ENCODE peak calls at places on chromosomes 2 and 18, in five cellular contexts. O is heart left ventricle, W is uterus, X is IMR-90, C is K562. R is an unnamed sample. For H3K36me3, the result is how much of the 10 kb centered on the place peaks cover.

GRCh38 chr18:67104700-67105284 is 411.7 kb downstream of the DSEL start:
- DNase-seq in X (peak), W (no peak), O (peak), C (peak), R (no peak)

GRCh38 chr18:49251451-49251850 is 209.0 kb downstream of the DYM start:
- DNase-seq in W (no peak), C (no peak), O (no peak), X (no peak), R (no peak)

GRCh38 chr2:145743016-145743415 is 1223.1 kb upstream of the ZEB2 start:
- DNase-seq in O (no peak), X (no peak), W (no peak), C (no peak), R (no peak)

GRCh38 chr2:56299166-56299806 is 115.5 kb downstream of the CCDC85A start:
- DNase-seq in W (no peak), O (no peak), C (no peak), X (no peak), R (no peak)

GRCh38 chr18:26017929-26018328 is 72.5 kb downstream of the SS18 start:
- DNase-seq in W (no peak), X (no peak), O (no peak), C (no peak), R (no peak)

GRCh38 chr2:240946046-240946445 is 39.9 kb downstream of the CROCC2 start:
- DNase-seq in O (no peak), C (no peak), X (no peak), W (no peak), R (no peak)

GRCh38 chr2:70805987-70806386 is 14.4 kb downstream of the CLEC4F start:
- DNase-seq in O (no peak), W (no peak), X (no peak), C (no peak), R (no peak)

GRCh38 chr2:19238440-19238839 is 120.0 kb downstream of the OSR1 start:
- DNase-seq in C (no peak), W (no peak), X (peak), O (no peak), R (no peak)

GRCh38 chr2:223386984-223387383 is 215.2 kb downstream of the SCG2 start:
- DNase-seq in W (no peak), C (no peak), O (no peak), X (no peak), R (no peak)

GRCh38 chr18:13235981-13236380 is 17.4 kb downstream of the LDLRAD4 start:
- DNase-seq in W (peak), X (no peak), O (peak), C (no peak), R (no peak)

GRCh38 chr2:150486539-150487484 is 655 bp downstream of the RND3 start:
- DNase-seq in O (peak), C (no peak), X (peak), W (peak), R (no peak)

GRCh38 chr2:64330691-64331429 is 123.1 kb upstream of the LGALSL start:
- DNase-seq in W (peak), X (peak), O (peak), C (peak), R (peak)

GRCh38 chr18:69968073-69968472 is 20.4 kb upstream of the CD226 start:
- DNase-seq in O (no peak), W (no peak), X (no peak), C (no peak), R (no peak)

GRCh38 chr18:26547302-26548143 is 830 bp downstream of the KCTD1 start:
- DNase-seq in W (peak), O (peak), X (peak), C (no peak), R (peak)

GRCh38 chr2:96502891-96503636 is 2.1 kb downstream of the NEURL3 start:
- DNase-seq in X (no peak), C (no peak), W (no peak), O (no peak), R (peak)

GRCh38 chr18:32770651-32771168 is 2.1 kb downstream of the KLHL14 start:
- DNase-seq in X (no peak), O (no peak), C (no peak), W (no peak), R (no peak)

GRCh38 chr18:73774836-73775509 is 372.7 kb downstream of the FBXO15 start:
- DNase-seq in O (peak), C (no peak), W (no peak), X (no peak), R (peak)

GRCh38 chr2:98909381-98910211 is 26.4 kb downstream of the CRACDL start:
- DNase-seq in W (no peak), O (peak), C (no peak), X (peak), R (peak)

GRCh38 chr2:193461431-193461946 is 1266.8 kb upstream of the TMEFF2 start:
- DNase-seq in W (no peak), C (no peak), O (no peak), X (no peak), R (no peak)

GRCh38 chr2:156465573-156465972 is 29.4 kb downstream of the GPD2 start:
- DNase-seq in W (no peak), C (no peak), O (no peak), X (no peak), R (no peak)

GRCh38 chr2:143736904-143737303 is 607.7 kb downstream of the ARHGAP15 start:
- DNase-seq in W (no peak), X (no peak), O (no peak), C (no peak), R (no peak)

GRCh38 chr2:203802277-203803045 is 65.1 kb upstream of the CTLA4 start:
- DNase-seq in W (no peak), C (no peak), X (peak), O (no peak), R (no peak)

GRCh38 chr2:18219676-18220075 is 340.8 kb downstream of the RDH14 start:
- DNase-seq in C (no peak), W (no peak), X (peak), O (no peak), R (no peak)

GRCh38 chr2:54240515-54241219 is 15.4 kb downstream of the TSPYL6 start:
- DNase-seq in C (no peak), W (no peak), X (peak), O (no peak), R (no peak)

GRCh38 chr2:237471457-237472186 is 15.4 kb upstream of the MLPH start:
- DNase-seq in C (peak), W (no peak), X (peak), O (no peak), R (no peak)

GRCh38 chr2:66789741-66790140 is 354.8 kb downstream of the MEIS1 start:
- DNase-seq in C (no peak), W (no peak), O (no peak), X (peak), R (no peak)

GRCh38 chr2:18232731-18233438 is 327.6 kb downstream of the RDH14 start:
- DNase-seq in C (no peak), X (peak), W (no peak), O (no peak), R (no peak)

GRCh38 chr2:102518170-102518569 is 45.1 kb downstream of the SLC9A4 start:
- DNase-seq in W (no peak), C (no peak), X (no peak), O (no peak), R (no peak)

GRCh38 chr18:9701604-9702324 is 6.3 kb upstream of the RAB31 start:
- DNase-seq in O (no peak), X (no peak), C (no peak), W (no peak), R (no peak)

GRCh38 chr2:198700330-198700729 is 757.4 kb downstream of the SATB2 start:
- DNase-seq in O (no peak), C (no peak), X (no peak), W (no peak), R (no peak)

GRCh38 chr2:13193900-13194299 is 477.2 kb downstream of the TRIB2 start:
- DNase-seq in X (peak), W (no peak), C (no peak), O (no peak), R (no peak)

GRCh38 chr2:212940816-212941215 is 210.6 kb downstream of the IKZF2 start:
- DNase-seq in W (no peak), X (peak), O (peak), C (no peak), R (no peak)

GRCh38 chr18:69784840-69785239 is 162.8 kb downstream of the CD226 start:
- DNase-seq in X (no peak), O (no peak), W (no peak), C (no peak), R (no peak)

GRCh38 chr18:45890606-45891005 is 65.1 kb downstream of the SIGLEC15 start:
- DNase-seq in W (no peak), O (no peak), X (no peak), C (no peak), R (no peak)

GRCh38 chr18:34659579-34660517 is 50.2 kb upstream of the DTNA start:
- DNase-seq in W (peak), X (peak), C (no peak), O (peak), R (no peak)
- TF ChIP-seq POLR2A in W (no peak), X (no peak), C (no peak), O (no peak), R (no peak)

DNA sequence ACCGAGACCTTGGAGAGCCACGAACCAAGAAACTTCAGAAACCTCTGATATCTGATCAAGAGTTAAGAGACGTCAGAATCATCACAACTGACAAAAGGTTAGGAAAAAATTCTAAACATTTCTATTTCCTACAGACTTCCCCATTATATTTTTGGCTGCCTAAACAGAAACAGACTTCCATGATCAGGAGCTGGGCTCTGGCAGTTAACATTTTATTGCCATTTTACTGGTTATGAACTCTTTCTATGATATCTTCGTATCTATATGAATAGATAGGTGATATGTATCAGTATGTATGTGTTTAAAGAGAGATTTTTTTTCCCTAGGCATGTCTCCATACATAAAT is 31.1 kb upstream of the PPP1R1C start:
- DNase-seq in O (no peak), W (no peak), X (peak), C (no peak), R (no peak)
- H3K4me3 ChIP-seq in O (peak), W (no peak), X (no peak), C (peak), R (peak)

GRCh38 chr2:3534251-3534814 is 15.0 kb upstream of the ADI1 start:
- DNase-seq in O (no peak), X (no peak), W (no peak), C (no peak), R (no peak)

GRCh38 chr2:3535794-3536681 is 16.7 kb upstream of the ADI1 start:
- DNase-seq in X (peak), O (peak), W (peak), C (peak), R (no peak)

GRCh38 chr2:3539836-3540235 is 18.3 kb downstream of the RNASEH1 start:
- DNase-seq in O (no peak), X (no peak), W (no peak), C (peak), R (no peak)

GRCh38 chr2:3535467-3535793 is 16.1 kb upstream of the ADI1 start:
- DNase-seq in C (no peak), O (no peak), W (no peak), X (no peak), R (no peak)

GRCh38 chr2:3536682-3537632 is 17.6 kb upstream of the ADI1 start:
- DNase-seq in C (peak), W (peak), X (peak), O (peak), R (no peak)
- H3K36me3 ChIP-seq in C (under half), W (under half), X (under half), O (under half), R (under half)

GRCh38 chr2:37156857-37157714 is at the start of gene EIF2AK2:
- DNase-seq in O (peak), X (peak), W (peak), C (peak), R (no peak)
- TF ChIP-seq POLR2A in O (no peak), X (no peak), W (peak), C (peak), R (no peak)

DNA sequence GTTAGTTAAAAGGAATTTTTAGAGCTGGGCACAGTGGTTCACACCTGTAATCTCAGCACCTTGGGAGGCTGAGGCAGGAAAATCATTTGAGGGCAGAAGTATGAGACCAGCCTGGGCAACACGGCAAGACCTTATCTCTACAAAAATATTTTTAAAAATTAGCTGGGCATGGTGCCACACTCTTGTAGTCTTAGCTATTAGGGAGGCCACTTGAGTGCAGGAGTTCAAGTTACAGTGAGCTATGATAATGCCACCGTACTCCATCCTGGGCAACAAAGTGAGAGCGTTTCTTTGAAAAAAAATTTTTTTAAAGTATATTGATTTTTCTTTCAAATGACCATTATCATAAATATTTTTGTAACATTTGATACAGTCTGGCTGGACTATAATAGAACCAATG is 93.6 kb upstream of the FAM117B start:
- DNase-seq in O (no peak), W (no peak), X (no peak), C (no peak), R (no peak)
- H3K4me3 ChIP-seq in O (no peak), W (no peak), X (no peak), C (no peak), R (no peak)

DNA sequence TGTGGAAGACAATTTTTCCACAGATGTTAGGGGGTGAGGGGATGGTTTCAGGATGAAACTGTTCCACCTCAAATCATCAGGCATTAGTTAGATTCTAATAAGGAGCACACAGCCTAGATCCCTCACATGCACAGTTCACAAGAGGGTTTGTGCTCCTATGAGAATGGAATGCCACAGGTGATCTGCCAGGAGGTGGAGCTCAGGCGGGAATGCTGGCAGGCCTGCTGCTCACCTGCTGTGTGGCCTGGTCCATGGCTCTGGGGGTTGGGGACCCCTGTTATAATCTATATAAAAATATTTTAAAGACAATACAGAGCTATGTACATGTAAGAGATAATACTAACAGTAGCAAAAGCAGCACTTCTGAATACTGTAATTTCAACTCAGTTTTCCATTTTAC is 19.2 kb downstream of the CWC22 start:
- DNase-seq in W (no peak), C (no peak), X (no peak), O (no peak), R (no peak)
- H3K36me3 ChIP-seq in W (under half), C (half or more), X (under half), O (half or more), R (half or more)